ENCODE peak calls at places on chromosomes 13 and 19, in ten cellular contexts. N is COLO829; T is GM04503; I is astrocyte of the spinal cord; D is 8988T; Y is ACHN; W is CD8-positive, alpha-beta memory T cell; C is fibroblast of lung; Q is mesothelial cell of epicardium; F is CD4-positive, alpha-beta T cell. H is an unnamed sample.

GRCh38 chr13:41054919-41055619 is 6.2 kb upstream of the WBP4 start:
- DNase-seq in N (no peak), T (no peak), I (no peak), D (no peak), Y (peak), W (no peak), C (no peak), Q (no peak), F (no peak), H (no peak)

GRCh38 chr19:5786593-5787551 is 2.3 kb upstream of the PRR22 start:
- DNase-seq in N (no peak), T (no peak), I (no peak), D (no peak), Y (no peak), W (no peak), C (no peak), Q (no peak), F (no peak), H (no peak)

GRCh38 chr19:49223472-49223871 is 65.9 kb downstream of the TRPM4 start:
- DNase-seq in N (no peak), T (no peak), I (no peak), D (no peak), Y (no peak), W (no peak), C (no peak), Q (no peak), F (no peak), H (no peak)

GRCh38 chr13:43153436-43154082 is 130.2 kb downstream of the DNAJC15 start:
- DNase-seq in N (peak), T (no peak), I (peak), D (no peak), Y (no peak), W (no peak), C (peak), Q (peak), F (no peak), H (peak)

GRCh38 chr19:39167461-39168257 is 29.1 kb upstream of the NCCRP1 start:
- DNase-seq in N (no peak), T (no peak), I (no peak), D (no peak), Y (no peak), W (no peak), C (no peak), Q (no peak), F (no peak), H (no peak)

GRCh38 chr13:50529154-50529882 is 314.2 kb downstream of the DLEU7 start:
- DNase-seq in N (peak), T (peak), I (peak), D (no peak), Y (peak), W (no peak), C (peak), Q (peak), F (no peak), H (peak)

GRCh38 chr13:33186851-33187250 is 98.7 kb downstream of the STARD13 start:
- DNase-seq in N (peak), T (no peak), I (peak), D (peak), Y (peak), W (no peak), C (no peak), Q (no peak), F (no peak), H (no peak)

GRCh38 chr19:10112037-10112751 is 701 bp downstream of the P2RY11 start:
- DNase-seq in N (no peak), T (no peak), I (no peak), D (no peak), Y (no peak), W (peak), C (no peak), Q (no peak), F (no peak), H (no peak)

GRCh38 chr13:111893071-111893606 is 173.8 kb upstream of the SOX1 start:
- DNase-seq in N (no peak), T (no peak), I (no peak), D (no peak), Y (no peak), W (no peak), C (no peak), Q (peak), F (no peak), H (peak)

GRCh38 chr13:42174344-42175162 is 97.4 kb upstream of the AKAP11 start:
- DNase-seq in N (no peak), T (no peak), I (no peak), D (no peak), Y (no peak), W (no peak), C (peak), Q (no peak), F (no peak), H (no peak)

GRCh38 chr13:45831851-45832250 is 19.7 kb downstream of the SIAH3 start:
- DNase-seq in N (no peak), T (no peak), I (no peak), D (no peak), Y (no peak), W (no peak), C (no peak), Q (no peak), F (no peak), H (no peak)

GRCh38 chr13:64248371-64249065 is 2832.9 kb upstream of the PCDH20 start:
- DNase-seq in N (no peak), T (no peak), I (peak), D (no peak), Y (no peak), W (no peak), C (no peak), Q (no peak), F (no peak), H (no peak)

GRCh38 chr13:113740286-113740556 is 18.8 kb upstream of the TMEM255B start:
- DNase-seq in N (no peak), T (no peak), I (no peak), D (no peak), Y (no peak), W (no peak), C (no peak), Q (no peak), F (no peak), H (no peak)

GRCh38 chr13:34863360-34864135 is 78.5 kb upstream of the NBEA start:
- DNase-seq in N (peak), T (peak), I (peak), D (no peak), Y (peak), W (no peak), C (peak), Q (no peak), F (no peak), H (no peak)

GRCh38 chr13:98657506-98658085 is 80.7 kb upstream of the STK24 start:
- DNase-seq in N (no peak), T (peak), I (no peak), D (no peak), Y (no peak), W (no peak), C (no peak), Q (no peak), F (no peak), H (no peak)

GRCh38 chr19:23482829-23483228 is 87.6 kb upstream of the ZNF91 start:
- DNase-seq in N (no peak), T (no peak), I (no peak), D (no peak), Y (no peak), W (no peak), C (no peak), Q (no peak), F (no peak), H (no peak)

GRCh38 chr13:112743451-112744305 is 53.8 kb downstream of the ATP11A start:
- DNase-seq in N (no peak), T (no peak), I (no peak), D (no peak), Y (no peak), W (no peak), C (no peak), Q (no peak), F (no peak), H (no peak)

GRCh38 chr13:31053098-31053497 is 108.6 kb downstream of the HSPH1 start:
- DNase-seq in N (no peak), T (no peak), I (no peak), D (no peak), Y (no peak), W (no peak), C (no peak), Q (no peak), F (no peak), H (no peak)

GRCh38 chr19:43311706-43312105 is 41.8 kb upstream of the CD177 start:
- DNase-seq in N (no peak), T (no peak), I (no peak), D (no peak), Y (no peak), W (no peak), C (no peak), Q (no peak), F (no peak), H (no peak)

GRCh38 chr19:23932878-23933277 is 18.2 kb downstream of the ZNF726 start:
- DNase-seq in N (no peak), T (no peak), I (no peak), D (no peak), Y (no peak), W (no peak), C (no peak), Q (no peak), F (no peak), H (no peak)

GRCh38 chr19:33462112-33462726 is 59.4 kb downstream of the PEPD start:
- DNase-seq in N (no peak), T (no peak), I (no peak), D (no peak), Y (no peak), W (no peak), C (no peak), Q (no peak), F (no peak), H (no peak)

GRCh38 chr19:3358392-3358918 is 7.9 kb upstream of the NFIC start:
- DNase-seq in N (no peak), T (no peak), I (no peak), D (no peak), Y (no peak), W (peak), C (no peak), Q (no peak), F (no peak), H (no peak)

H was measured in foreskin melanocyte.